ENCODE peak calls at places on chromosomes 4 and X, in five cellular contexts. M, W, S, T and Q are unnamed samples.
A peak's percentile ranks its signal among the peaks of the same experiment; 100 is the strongest.

GRCh38 chr4:37392540-37393255 is 148.2 kb downstream of the NWD2 start:
- DNase-seq in W (no peak), M (no peak), S (no peak), T (no peak), Q (no peak)

GRCh38 chrX:13468096-13468495 is 101.3 kb upstream of the EGFL6 start:
- DNase-seq in T (no peak), M (no peak), S (no peak), W (no peak), Q (no peak)

GRCh38 chrX:70454441-70455365 is 10.1 kb downstream of the DLG3 start:
- DNase-seq in W (peak; percentile 84), T (no peak), M (peak; percentile 85), S (no peak), Q (peak; percentile 52)

GRCh38 chr4:7377223-7377865 is 57.4 kb downstream of the PSAPL1 start:
- DNase-seq in S (no peak), W (no peak), T (no peak), M (no peak), Q (no peak)

GRCh38 chrX:38871129-38872029 is 70.1 kb downstream of the MID1IP1 start:
- DNase-seq in S (no peak), M (no peak), T (no peak), W (no peak), Q (no peak)

GRCh38 chr4:7971881-7972500 is 32.3 kb upstream of the AFAP1 start:
- DNase-seq in M (no peak), S (no peak), W (peak; percentile 23), T (no peak), Q (no peak)

GRCh38 chrX:103356023-103356798 is at the start of gene TCEAL9:
- DNase-seq in W (peak; percentile 51), M (no peak), S (no peak), T (no peak), Q (no peak)

GRCh38 chr4:74319506-74319905 is 11.2 kb downstream of the EPGN start:
- DNase-seq in W (no peak), M (no peak), S (no peak), T (no peak), Q (no peak)

GRCh38 chr4:100738388-100739165 is 220.8 kb upstream of the EMCN start:
- DNase-seq in T (no peak), S (no peak), M (peak; percentile 5), W (no peak), Q (no peak)

GRCh38 chr4:86453044-86453501 is 93.2 kb upstream of the MAPK10 start:
- DNase-seq in M (no peak), S (no peak), T (no peak), W (no peak), Q (no peak)

GRCh38 chrX:68307767-68308166 is 125.5 kb downstream of the OPHN1 start:
- DNase-seq in M (no peak), W (no peak), S (no peak), T (no peak), Q (no peak)

GRCh38 chr4:44086753-44087152 is 361.9 kb downstream of the KCTD8 start:
- DNase-seq in T (no peak), S (no peak), M (no peak), W (no peak), Q (no peak)

GRCh38 chrX:40153335-40154221 is 55.8 kb upstream of the BCOR start:
- DNase-seq in S (no peak), W (no peak), T (no peak), M (no peak), Q (no peak)

GRCh38 chr4:139535228-139535851 is 20.7 kb downstream of the SETD7 start:
- DNase-seq in S (no peak), T (no peak), M (no peak), W (no peak), Q (no peak)

GRCh38 chrX:51779306-51779705 is 36.1 kb downstream of the GSPT2 start:
- DNase-seq in M (no peak), W (no peak), T (no peak), S (no peak), Q (no peak)

GRCh38 chrX:113644426-113644825 is 803.8 kb upstream of the AMOT start:
- DNase-seq in T (no peak), S (no peak), M (no peak), W (no peak), Q (no peak)
- TF ChIP-seq TAF1 in T (no peak), S (no peak), M (no peak), W (no peak), Q (no peak)

GRCh38 chr4:118760493-118760892 is 75.3 kb downstream of the METTL14 start:
- DNase-seq in M (no peak), W (no peak), T (no peak), S (peak; percentile 25), Q (no peak)

GRCh38 chr4:118762753-118763477 is 73.0 kb downstream of the SEC24D start:
- DNase-seq in S (no peak), W (no peak), M (no peak), T (no peak), Q (no peak)

GRCh38 chr4:118762146-118762545 is 73.8 kb downstream of the SEC24D start:
- DNase-seq in M (no peak), W (no peak), T (no peak), S (no peak), Q (no peak)

GRCh38 chr4:118760092-118760491 is 74.9 kb downstream of the METTL14 start:
- DNase-seq in T (no peak), M (no peak), S (no peak), W (no peak), Q (no peak)

GRCh38 chr4:118761387-118762016 is 74.4 kb downstream of the SEC24D start:
- DNase-seq in S (no peak), W (no peak), T (no peak), M (no peak), Q (no peak)
- TF ChIP-seq POLR2AphosphoS5 in S (no peak), W (no peak), T (no peak), M (no peak), Q (no peak)

GRCh38 chr4:23878235-23878861 is 11.5 kb downstream of the PPARGC1A start:
- DNase-seq in T (no peak), S (no peak), W (no peak), M (no peak), Q (no peak)

GRCh38 chr4:23876418-23877089 is 13.3 kb downstream of the PPARGC1A start:
- DNase-seq in W (no peak), S (no peak), T (no peak), M (no peak), Q (no peak)

GRCh38 chr4:23875317-23875716 is 14.5 kb downstream of the PPARGC1A start:
- DNase-seq in S (no peak), T (no peak), W (no peak), M (no peak), Q (no peak)

GRCh38 chr4:23878912-23879732 is 10.7 kb downstream of the PPARGC1A start:
- DNase-seq in S (no peak), T (no peak), M (no peak), W (no peak), Q (no peak)

DNA sequence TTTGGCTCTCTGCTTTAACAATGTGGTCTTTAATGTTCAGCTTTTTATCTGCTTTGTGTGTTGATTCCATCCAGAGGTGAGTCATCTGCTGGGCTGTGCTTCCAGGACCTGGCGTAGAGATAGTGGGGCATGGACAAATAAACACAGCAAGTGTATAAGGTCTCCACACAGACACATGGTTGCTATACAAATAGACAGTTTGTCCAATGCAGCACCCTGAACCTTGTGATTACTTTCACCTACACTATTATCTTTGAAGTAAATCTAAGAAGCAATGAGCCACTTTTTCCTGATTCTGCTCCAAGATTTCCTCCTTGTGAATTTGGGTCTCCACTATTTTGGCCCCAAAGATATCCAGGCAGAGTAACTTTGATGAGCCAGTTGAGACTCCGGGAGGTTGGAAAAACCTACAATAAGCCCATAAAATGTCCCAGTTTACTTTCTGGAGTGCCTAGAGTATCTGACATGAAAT is 12.1 kb downstream of the PPARGC1A start:
- DNase-seq in T (no peak), W (peak; percentile 97), S (no peak), M (no peak), Q (no peak)
- TF ChIP-seq TAF1 in T (no peak), W (no peak), S (no peak), M (no peak), Q (no peak)

DNA sequence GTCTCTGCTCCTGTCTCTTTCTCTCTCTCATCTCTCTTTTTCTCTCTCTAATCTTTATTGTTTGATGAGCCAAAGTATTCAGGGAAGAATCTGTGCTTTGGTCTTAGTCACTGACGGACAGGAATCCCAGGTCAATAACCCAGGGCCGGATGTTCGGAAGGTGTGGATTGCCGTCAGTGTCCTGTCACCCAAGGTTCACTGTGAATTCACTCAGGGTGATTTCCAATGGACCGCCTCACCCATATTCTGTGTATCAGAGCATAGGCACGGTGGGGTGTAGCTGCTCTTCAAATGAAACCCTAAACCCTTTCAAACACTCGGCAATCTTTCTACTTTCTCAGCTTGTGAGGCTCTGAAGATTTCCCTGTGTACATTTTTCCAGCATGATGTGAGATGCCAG is 144.6 kb upstream of the GPC4 start:
- DNase-seq in S (no peak), T (no peak), W (no peak), M (no peak), Q (no peak)
- TF ChIP-seq POLR2AphosphoS5 in S (no peak), T (no peak), W (no peak), M (no peak), Q (no peak)

GRCh38 chrX:129875669-129876068 is 30.3 kb upstream of the UTP14A start:
- DNase-seq in M (no peak), S (no peak), T (no peak), W (no peak), Q (no peak)

GRCh38 chrX:129877401-129877800 is 28.6 kb upstream of the UTP14A start:
- DNase-seq in W (no peak), T (no peak), M (peak; percentile 0), S (no peak), Q (no peak)

GRCh38 chrX:129872524-129872923 is 28.8 kb upstream of the ZDHHC9 start:
- DNase-seq in W (no peak), M (no peak), S (no peak), T (no peak), Q (no peak)

DNA sequence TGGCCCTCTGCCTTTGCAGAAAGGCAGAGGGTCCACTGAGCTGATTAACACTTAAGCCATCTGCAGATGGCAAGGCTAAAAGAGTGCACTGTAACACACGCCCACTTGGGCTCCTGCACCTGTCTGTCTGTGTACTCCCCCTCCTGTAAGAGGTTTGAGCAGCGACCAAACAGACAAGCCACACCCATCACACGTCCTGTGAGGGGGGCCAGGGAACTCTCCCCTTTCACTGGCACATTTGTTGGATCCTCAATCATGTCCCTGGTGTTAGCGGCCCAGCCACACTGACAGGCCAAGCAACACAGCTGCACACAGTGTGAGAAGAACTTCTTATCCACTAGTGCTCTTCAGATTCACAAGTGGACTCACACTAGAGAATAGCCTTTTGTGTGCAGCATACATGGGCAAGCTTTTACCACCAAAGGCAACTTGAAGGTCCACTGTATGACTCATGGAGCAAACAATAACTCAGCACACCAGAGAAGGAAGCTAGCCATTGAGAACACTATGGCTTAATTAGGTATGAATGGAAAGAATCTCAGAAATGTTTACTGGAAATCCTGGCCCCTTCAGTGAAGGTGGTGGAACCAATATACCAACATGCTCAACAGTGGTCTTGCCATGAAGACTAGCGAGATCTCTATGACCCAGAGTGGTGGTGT is 29.1 kb upstream of the UTP14A start:
- DNase-seq in S (no peak), T (no peak), M (peak; percentile 1), W (peak; percentile 78), Q (no peak)
- TF ChIP-seq TAF1 in S (no peak), T (no peak), M (no peak), W (no peak), Q (no peak)